ENCODE peak calls at places on chromosomes 2 and 18, in ten cellular contexts. C is AG04450; R is D341Med; V is amniotic stem cell; K is NCI-H510A; A is HepG2; U is activated naive CD4-positive, alpha-beta T cell; B is NCI-H1436; P is dorsolateral prefrontal cortex; N is stimulated activated CD8-positive, alpha-beta memory T cell treated with anti-CD3 and anti-CD28 coated beads, Interleukin-15, amount 100 ng/mL, for 1 hour. D is an unnamed sample.

GRCh38 chr18:3255611-3256165 is 6.2 kb upstream of the MYL12B start:
- DNase-seq in A (no peak), K (no peak), R (no peak), V (no peak), U (no peak), B (no peak), N (no peak), P (no peak), C (no peak), D (no peak)

GRCh38 chr2:181680055-181680936 is at the start of gene NEUROD1:
- DNase-seq in C (no peak), K (peak), R (peak), N (no peak), U (no peak), B (no peak), P (peak), A (no peak), V (no peak), D (no peak)

GRCh38 chr2:165874445-165875039 is 79.0 kb downstream of the TTC21B start:
- DNase-seq in N (no peak), A (peak), P (no peak), V (peak), K (peak), C (peak), B (peak), R (peak), U (no peak), D (peak)

GRCh38 chr2:33380001-33380609 is 96.3 kb upstream of the RASGRP3 start:
- DNase-seq in C (no peak), U (no peak), V (no peak), N (no peak), K (no peak), P (no peak), B (no peak), R (no peak), A (no peak), D (no peak)

GRCh38 chr2:46471-47345 is at the start of gene FAM110C:
- DNase-seq in C (no peak), N (peak), B (no peak), P (peak), R (peak), A (peak), K (peak), V (no peak), U (no peak), D (peak)

GRCh38 chr2:3265981-3266726 is 111.5 kb downstream of the EIPR1 start:
- DNase-seq in R (peak), V (no peak), P (no peak), K (no peak), A (no peak), B (no peak), U (no peak), C (no peak), N (no peak), D (no peak)

GRCh38 chr2:233115761-233116160 is 55.6 kb downstream of the INPP5D start:
- DNase-seq in U (no peak), V (no peak), R (no peak), N (no peak), B (no peak), K (no peak), A (no peak), P (peak), C (no peak), D (peak)

GRCh38 chr2:30730736-30731135 is 76.5 kb downstream of the CAPN13 start:
- DNase-seq in R (no peak), A (no peak), N (no peak), K (no peak), U (no peak), B (no peak), C (no peak), P (no peak), V (no peak), D (no peak)

GRCh38 chr18:57110295-57110694 is 36.6 kb upstream of the BOD1L2 start:
- DNase-seq in K (no peak), R (no peak), P (no peak), B (no peak), C (no peak), U (no peak), V (no peak), A (no peak), N (no peak), D (no peak)

GRCh38 chr2:214066847-214067246 is 344.0 kb upstream of the VWC2L start:
- DNase-seq in N (no peak), V (no peak), B (no peak), R (no peak), K (no peak), P (no peak), C (no peak), U (no peak), A (no peak), D (no peak)

GRCh38 chr2:236286866-236287545 is 22.8 kb upstream of the ASB18 start:
- DNase-seq in K (no peak), V (peak), P (no peak), B (no peak), N (no peak), U (no peak), A (no peak), C (no peak), R (no peak), D (no peak)

GRCh38 chr2:127811922-127812321 is 951 bp upstream of the WDR33 start:
- DNase-seq in B (no peak), V (no peak), U (no peak), K (no peak), A (no peak), R (no peak), N (no peak), C (no peak), P (no peak), D (no peak)

GRCh38 chr2:11124760-11125068 is 30.6 kb upstream of the SLC66A3 start:
- DNase-seq in N (no peak), U (no peak), B (no peak), K (no peak), P (no peak), V (no peak), R (no peak), C (no peak), A (no peak), D (no peak)

GRCh38 chr2:167946367-167946955 is 300.9 kb downstream of the STK39 start:
- DNase-seq in B (no peak), N (no peak), V (no peak), A (no peak), C (no peak), U (no peak), R (no peak), P (no peak), K (no peak), D (no peak)